ENCODE peak calls at places on chromosomes 16 and 17, in nine cellular contexts. S, Z, N, P, D, I, E, X and F are unnamed samples.
A peak's percentile ranks its signal among the peaks of the same experiment; 100 is the strongest.

GRCh38 chr16:50593410-50594139 is 45.4 kb downstream of the NKD1 start:
- DNase-seq in E (no peak), N (no peak), Z (no peak), X (no peak), S (no peak), I (no peak), P (no peak), D (no peak), F (peak; percentile 78)

GRCh38 chr16:72092832-72093447 is 480 bp downstream of the TXNL4B start:
- DNase-seq in E (peak; percentile 68), S (peak; percentile 62), I (peak; percentile 34), X (peak; percentile 68), D (no peak), N (peak; percentile 53), P (peak; percentile 68), Z (peak; percentile 40), F (no peak)

GRCh38 chr16:54273566-54273965 is 13.0 kb downstream of the IRX3 start:
- DNase-seq in S (no peak), I (no peak), D (no peak), E (no peak), N (no peak), P (no peak), Z (no peak), X (no peak), F (no peak)

GRCh38 chr16:81036751-81037350 is 1.2 kb downstream of the ATMIN start:
- DNase-seq in S (peak; percentile 8), D (peak; percentile 45), E (no peak), Z (no peak), P (no peak), X (no peak), N (no peak), I (no peak), F (no peak)

GRCh38 chr16:55447231-55447630 is 31.8 kb upstream of the MMP2 start:
- DNase-seq in P (no peak), I (no peak), Z (no peak), X (no peak), N (no peak), D (no peak), S (no peak), E (no peak), F (no peak)

GRCh38 chr17:38724337-38724988 is 5.7 kb upstream of the CISD3 start:
- DNase-seq in E (no peak), I (no peak), S (no peak), N (no peak), D (peak; percentile 76), X (peak; percentile 55), Z (no peak), P (no peak), F (no peak)

GRCh38 chr16:977896-978295 is 3.7 kb upstream of the SOX8 start:
- DNase-seq in I (no peak), X (no peak), N (no peak), Z (no peak), E (no peak), P (no peak), D (no peak), S (no peak), F (no peak)

GRCh38 chr16:86521236-86522197 is 11.2 kb downstream of the FOXF1 start:
- DNase-seq in S (no peak), I (no peak), P (no peak), Z (no peak), X (no peak), D (no peak), N (no peak), E (no peak), F (no peak)

GRCh38 chr17:80826955-80827645 is 164.5 kb upstream of the CHMP6 start:
- DNase-seq in E (peak; percentile 98), P (peak; percentile 99), Z (no peak), S (peak; percentile 67), X (peak; percentile 98), N (peak; percentile 38), D (no peak), I (peak; percentile 93), F (peak; percentile 71)

GRCh38 chr17:17264430-17264829 is 16.6 kb downstream of the COPS3 start:
- DNase-seq in D (no peak), S (no peak), E (no peak), X (no peak), P (no peak), I (no peak), N (no peak), Z (no peak), F (no peak)

GRCh38 chr17:9987779-9988585 is 82.9 kb upstream of the RCVRN start:
- DNase-seq in S (peak; percentile 57), I (no peak), X (no peak), P (peak; percentile 21), D (no peak), N (peak; percentile 58), Z (peak; percentile 37), E (peak; percentile 21), F (peak; percentile 78)

GRCh38 chr16:529012-529575 is 1.6 kb downstream of the CAPN15 start:
- DNase-seq in D (no peak), S (no peak), X (no peak), P (no peak), Z (no peak), I (no peak), E (no peak), N (no peak), F (no peak)

GRCh38 chr16:51753382-51753781 is 602.3 kb upstream of the SALL1 start:
- DNase-seq in E (no peak), S (no peak), I (no peak), X (no peak), Z (no peak), P (no peak), N (no peak), D (no peak), F (no peak)

GRCh38 chr16:55698331-55698730 is 42.5 kb downstream of the SLC6A2 start:
- DNase-seq in D (no peak), P (no peak), N (no peak), X (no peak), S (no peak), Z (no peak), I (no peak), E (no peak), F (no peak)

GRCh38 chr17:81976332-81977210 is 858 bp upstream of the ASPSCR1 start:
- DNase-seq in X (no peak), S (peak; percentile 44), I (no peak), E (no peak), D (peak; percentile 45), N (peak; percentile 64), P (no peak), Z (peak; percentile 28), F (peak; percentile 81)

GRCh38 chr16:26598061-26598460 is 468.7 kb upstream of the C16orf82 start:
- DNase-seq in N (no peak), E (no peak), Z (no peak), X (no peak), S (no peak), P (no peak), I (no peak), D (no peak), F (no peak)

GRCh38 chr16:90031931-90032663 is 12.8 kb upstream of the DBNDD1 start:
- DNase-seq in N (no peak), P (peak; percentile 48), Z (no peak), X (peak; percentile 45), D (no peak), E (peak; percentile 25), I (no peak), S (no peak), F (no peak)

DNA sequence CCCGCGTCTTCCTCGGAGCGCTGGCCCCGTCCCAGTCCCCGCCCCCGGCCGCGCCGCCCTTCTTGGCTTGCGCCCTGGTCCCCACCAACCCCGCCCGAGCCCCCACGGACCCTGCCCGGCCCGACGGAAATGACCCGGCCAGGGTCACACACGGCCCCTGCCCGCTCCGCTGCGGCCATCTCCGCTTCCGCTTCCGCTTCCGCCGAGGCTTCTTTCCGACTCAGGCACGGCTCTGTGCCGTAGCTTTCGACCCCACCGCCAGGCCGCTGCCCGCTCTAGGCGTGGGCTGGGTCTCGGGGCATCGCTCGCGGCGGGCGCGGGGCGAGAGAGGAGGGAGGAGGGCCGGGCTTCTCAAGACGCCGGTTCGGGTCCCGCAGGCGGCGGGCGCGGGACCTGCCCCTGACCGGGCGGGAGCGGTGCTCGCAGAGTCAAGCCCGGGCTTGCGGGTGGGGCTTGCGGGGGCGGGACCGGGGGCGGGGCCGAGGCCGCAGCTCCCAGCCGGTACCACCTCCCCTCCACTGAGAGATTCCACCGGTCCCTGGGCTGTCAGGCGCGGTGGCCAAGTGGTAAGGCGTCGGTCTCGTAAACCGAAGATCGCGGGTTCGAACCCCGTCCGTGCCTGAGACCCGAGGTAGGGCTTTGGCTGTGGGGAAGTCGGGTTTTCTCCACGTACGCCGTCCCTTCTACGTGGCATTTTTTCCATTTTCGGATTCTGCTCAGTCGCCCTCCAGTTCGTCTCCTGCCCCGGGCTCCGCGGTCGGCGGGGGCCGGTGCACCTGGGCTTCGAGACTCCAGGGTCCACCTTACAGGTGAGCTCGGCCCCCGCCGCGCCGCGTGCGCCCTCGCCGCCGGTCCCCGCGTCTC is 158.3 kb downstream of the RAB11FIP4 start:
- DNase-seq in S (peak; percentile 95), D (peak; percentile 92), I (peak; percentile 85), X (peak; percentile 93), P (peak; percentile 92), Z (peak; percentile 96), N (peak; percentile 93), E (peak; percentile 89), F (peak; percentile 96)
- TF ChIP-seq CTCF in S (no peak), D (no peak), I (no peak), X (no peak), P (no peak), Z (no peak), N (no peak), E (peak; percentile 8), F (no peak)

GRCh38 chr17:48592592-48592991 is 987 bp downstream of the HOXB5 start:
- DNase-seq in S (no peak), E (no peak), Z (no peak), I (no peak), D (no peak), P (peak; percentile 10), X (no peak), N (no peak), F (no peak)
- TF ChIP-seq CTCF in S (no peak), E (no peak), Z (no peak), I (no peak), D (no peak), P (no peak), X (no peak), N (no peak), F (no peak)

DNA sequence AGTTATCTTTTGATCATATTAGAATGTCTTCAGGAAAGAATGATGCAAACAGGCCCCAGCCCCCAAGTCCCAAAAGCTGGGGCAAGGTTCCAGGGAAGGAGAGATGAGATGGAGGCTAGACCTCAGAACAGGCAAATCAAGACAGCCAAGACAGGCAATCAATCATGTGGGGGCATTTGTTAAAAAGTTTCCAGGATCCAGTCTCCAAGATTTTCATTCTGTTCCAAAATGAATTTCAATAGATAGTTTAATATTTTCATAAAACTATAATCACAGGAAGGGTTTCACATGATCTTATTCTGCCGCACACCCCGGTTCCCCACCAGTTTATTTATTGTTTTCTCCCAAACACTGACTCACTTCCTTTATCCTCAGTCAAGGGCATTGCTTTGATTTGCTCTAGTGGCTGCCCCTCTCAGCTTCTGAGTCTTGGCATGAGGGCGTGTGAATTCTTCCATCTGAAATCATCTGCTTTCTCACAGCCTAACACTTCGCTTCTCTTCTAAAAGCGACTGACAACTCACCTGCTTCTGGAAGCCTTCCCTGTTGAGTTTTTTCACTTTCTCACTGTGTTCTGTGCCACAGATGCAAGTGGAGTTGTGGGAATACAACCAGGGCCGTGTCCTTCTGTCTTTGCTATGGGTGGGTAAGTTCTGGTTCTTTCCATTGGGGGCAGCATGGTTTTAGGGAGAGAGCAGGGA is 12.2 kb upstream of the TERF2 start:
- DNase-seq in E (peak; percentile 72), D (peak; percentile 52), N (no peak), I (no peak), Z (peak; percentile 58), S (peak; percentile 93), X (peak; percentile 81), P (peak; percentile 78), F (peak; percentile 75)
- TF ChIP-seq CTCF in E (peak; percentile 76), D (peak; percentile 67), N (peak; percentile 69), I (peak; percentile 72), Z (peak; percentile 31), S (peak; percentile 70), X (peak; percentile 77), P (peak; percentile 64), F (peak; percentile 72)

GRCh38 chr17:41478240-41478639 is 2.7 kb downstream of the KRT35 start:
- DNase-seq in D (no peak), N (no peak), S (no peak), E (no peak), P (no peak), X (no peak), I (no peak), Z (no peak), F (no peak)
- TF ChIP-seq CTCF in D (no peak), N (no peak), S (no peak), E (no peak), P (no peak), X (no peak), I (no peak), Z (no peak), F (no peak)